ENCODE peak calls at places on chromosomes 3 and 15, in five cellular contexts. U is esophagus squamous epithelium; A is tibial artery; Q is nephron progenitor cell; X is CD4-positive, alpha-beta T cell. K is an unnamed sample.

GRCh38 chr15:49741721-49742120 is 120.9 kb downstream of the DTWD1 start:
- DNase-seq in U (no peak), A (no peak), Q (no peak), X (no peak), K (no peak)

GRCh38 chr3:87771338-87772059 is 287.3 kb downstream of the CGGBP1 start:
- DNase-seq in U (no peak), A (no peak), Q (peak), X (peak), K (no peak)

GRCh38 chr3:187012609-187013051 is 82.3 kb downstream of the ST6GAL1 start:
- DNase-seq in U (no peak), A (peak), Q (no peak), X (peak), K (no peak)

GRCh38 chr3:46675426-46675825 is 18.1 kb downstream of the ALS2CL start:
- DNase-seq in U (no peak), A (no peak), Q (peak), X (no peak), K (no peak)

GRCh38 chr3:48507256-48508061 is 3.5 kb upstream of the SHISA5 start:
- DNase-seq in U (no peak), A (peak), Q (peak), X (peak), K (peak)

GRCh38 chr3:176328198-176328597 is 869.1 kb downstream of the TBL1XR1 start:
- DNase-seq in U (no peak), A (no peak), Q (no peak), X (no peak), K (no peak)

GRCh38 chr3:64291345-64291744 is 66.1 kb upstream of the PRICKLE2 start:
- DNase-seq in U (no peak), A (peak), Q (no peak), X (no peak), K (no peak)

GRCh38 chr15:68821898-68822380 is 1.2 kb upstream of the ANP32A start:
- DNase-seq in U (no peak), A (no peak), Q (no peak), X (no peak), K (no peak)

GRCh38 chr3:73832426-73832825 is 207.7 kb upstream of the PDZRN3 start:
- DNase-seq in U (no peak), A (no peak), Q (no peak), X (no peak), K (no peak)

GRCh38 chr3:192365571-192365970 is 361.8 kb downstream of the FGF12 start:
- DNase-seq in U (no peak), A (no peak), Q (no peak), X (no peak), K (no peak)

GRCh38 chr15:26357653-26358052 is 415.2 kb downstream of the GABRB3 start:
- DNase-seq in U (no peak), A (no peak), Q (no peak), X (no peak), K (no peak)

GRCh38 chr3:143769663-143770062 is 78.6 kb downstream of the SLC9A9 start:
- DNase-seq in U (no peak), A (no peak), Q (no peak), X (no peak), K (no peak)

GRCh38 chr15:93823971-93824866 is 407.1 kb upstream of the MCTP2 start:
- DNase-seq in U (no peak), A (no peak), Q (no peak), X (no peak), K (no peak)

GRCh38 chr15:68403161-68403941 is 28.6 kb downstream of the ITGA11 start:
- DNase-seq in U (no peak), A (peak), Q (no peak), X (no peak), K (no peak)

GRCh38 chr3:63344676-63345075 is 66.6 kb downstream of the SYNPR start:
- DNase-seq in U (no peak), A (no peak), Q (no peak), X (no peak), K (no peak)

GRCh38 chr3:171399842-171400241 is 60.4 kb downstream of the TNIK start:
- DNase-seq in U (no peak), A (no peak), Q (no peak), X (no peak), K (no peak)

DNA sequence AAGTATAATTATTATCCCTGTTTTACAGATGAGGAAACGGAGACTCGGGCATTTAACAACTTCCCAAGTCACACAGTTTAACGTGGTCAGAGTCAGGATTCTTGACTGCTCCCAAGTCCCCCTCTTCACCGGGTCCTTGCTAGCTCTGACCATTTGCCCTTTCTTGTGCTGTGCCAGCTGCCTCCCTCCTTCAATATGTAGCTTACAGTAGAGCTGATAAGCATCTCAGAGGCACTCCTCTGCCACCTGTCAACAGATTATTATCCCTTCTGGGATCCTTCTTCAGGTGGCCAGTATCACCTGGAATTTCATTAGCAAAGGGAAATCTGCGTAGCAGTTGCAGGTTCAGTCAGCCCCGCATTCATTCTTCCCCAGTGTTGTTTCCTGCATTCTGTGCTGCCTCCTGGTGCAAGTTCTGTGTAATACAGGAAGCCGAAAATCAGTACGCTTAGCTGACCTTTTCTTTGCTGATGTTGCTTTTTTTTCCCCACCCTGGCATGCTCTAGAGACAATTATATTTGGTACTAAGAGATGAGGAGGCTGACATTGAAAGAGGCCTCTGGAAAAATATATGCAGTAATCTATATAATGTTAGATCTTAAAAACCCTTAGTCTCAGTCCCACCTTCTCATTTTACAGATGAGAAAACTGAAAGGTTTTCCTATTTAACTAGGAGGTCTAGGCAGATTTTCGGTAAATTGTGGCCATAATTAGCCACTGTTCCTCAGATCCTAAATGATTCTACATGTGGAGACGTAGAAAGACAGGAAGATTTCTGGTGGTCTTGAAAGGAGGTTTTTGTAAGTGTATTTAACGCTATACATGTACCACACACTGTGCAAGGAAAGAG is 24.8 kb downstream of the TMOD2 start:
- DNase-seq in U (no peak), A (no peak), Q (peak), X (peak), K (peak)
- TF ChIP-seq CTCF in U (peak), A (peak), Q (peak), X (peak), K (peak)

GRCh38 chr15:96860746-96861145 is 530.2 kb downstream of the NR2F2 start:
- DNase-seq in U (no peak), A (no peak), Q (no peak), X (no peak), K (no peak)
- TF ChIP-seq CTCF in U (no peak), A (no peak), Q (no peak), X (no peak), K (no peak)

GRCh38 chr15:42213481-42213880 is 5.4 kb upstream of the VPS39 start:
- DNase-seq in U (no peak), A (no peak), Q (no peak), X (no peak), K (no peak)

GRCh38 chr15:42218953-42219596 is 11.0 kb upstream of the VPS39 start:
- DNase-seq in U (no peak), A (no peak), Q (no peak), X (no peak), K (no peak)

GRCh38 chr15:42214600-42214999 is 6.5 kb upstream of the VPS39 start:
- DNase-seq in U (no peak), A (no peak), Q (no peak), X (no peak), K (no peak)

GRCh38 chr15:42220216-42220615 is 12.1 kb upstream of the VPS39 start:
- DNase-seq in U (no peak), A (no peak), Q (no peak), X (no peak), K (no peak)

DNA sequence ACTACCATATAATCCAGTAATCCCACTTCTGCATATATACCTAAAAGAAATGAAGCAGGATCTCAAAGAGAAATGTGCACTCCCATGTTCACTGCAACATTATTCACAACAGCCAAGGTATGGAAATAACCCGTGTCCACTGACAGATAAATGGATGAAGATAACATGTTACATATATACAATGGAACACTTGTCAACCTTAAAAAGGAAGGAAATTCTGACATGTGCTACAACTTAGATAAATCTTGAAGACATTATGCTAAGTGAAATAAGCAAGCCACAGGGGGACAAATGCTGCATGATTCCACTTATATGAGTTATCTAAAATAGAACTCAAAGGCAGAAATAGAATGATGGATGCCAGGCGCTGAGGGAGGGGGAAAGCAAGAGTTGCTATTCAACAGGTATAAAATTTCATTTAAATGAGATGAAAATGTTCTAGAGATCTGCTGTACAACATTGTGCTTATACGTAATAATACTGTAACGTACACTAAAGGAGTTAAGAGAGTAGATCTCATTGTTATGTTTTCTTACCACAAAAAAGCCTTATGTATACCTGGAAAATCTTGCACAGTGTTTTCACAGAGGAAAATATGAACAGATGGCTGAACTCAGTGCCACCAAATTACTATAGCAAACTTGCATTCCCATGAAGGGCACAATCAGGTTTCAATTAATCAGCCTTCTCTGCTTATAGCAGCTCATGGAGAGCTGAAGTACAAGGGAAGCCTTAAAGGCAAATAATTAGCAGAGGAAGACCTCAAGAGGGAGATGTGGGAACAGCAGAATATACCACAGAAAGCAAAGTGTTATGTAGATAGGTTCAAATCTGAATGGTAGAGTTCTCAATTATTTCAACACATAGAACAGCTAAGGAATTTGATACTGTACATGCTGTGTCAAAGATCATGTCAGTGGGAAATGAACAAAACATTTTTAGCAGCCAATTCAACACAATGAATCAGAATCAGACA is 8.0 kb upstream of the VPS39 start:
- DNase-seq in U (no peak), A (no peak), Q (no peak), X (no peak), K (no peak)
- TF ChIP-seq CTCF in U (no peak), A (no peak), Q (no peak), X (no peak), K (no peak)

GRCh38 chr3:94433811-94434210 is 370.9 kb downstream of the NSUN3 start:
- DNase-seq in U (no peak), A (no peak), Q (no peak), X (no peak), K (no peak)
- TF ChIP-seq CTCF in U (no peak), A (no peak), Q (no peak), X (no peak), K (no peak)

K was measured in mesothelial cell of epicardium.